ENCODE peak calls at places on chromosome 7, in ten cellular contexts. K is endodermal cell, Y is brain microvascular endothelial cell, M is heart right ventricle, J is foreskin fibroblast, B is GM23338, A is progenitor cell of endocrine pancreas, X is fibroblast of lung, H is fibroblast of the aortic adventitia, L is left ventricle myocardium inferior. Q is an unnamed sample.
A peak's percentile ranks its signal among the peaks of the same experiment; 100 is the strongest.

GRCh38 chr7:98958968-98959367 is 80.6 kb downstream of the TRRAP start:
- DNase-seq in K (no peak), A (no peak), M (no peak), B (no peak), X (no peak), L (no peak), H (no peak), J (no peak), Y (no peak), Q (no peak)

GRCh38 chr7:154929006-154929726 is 73.8 kb downstream of the PAXIP1 start:
- DNase-seq in X (no peak), K (no peak), M (no peak), Y (no peak), A (no peak), J (peak; percentile 20), B (no peak), H (peak; percentile 10), L (no peak), Q (no peak)

GRCh38 chr7:23106801-23107713 is 1.5 kb downstream of the KLHL7 start:
- DNase-seq in J (peak; percentile 28), Y (no peak), L (no peak), M (no peak), X (no peak), B (no peak), H (peak; percentile 20), A (no peak), K (no peak), Q (no peak)

GRCh38 chr7:140526901-140527664 is 47.8 kb upstream of the MKRN1 start:
- DNase-seq in B (no peak), K (no peak), H (no peak), Y (no peak), A (no peak), J (no peak), M (no peak), L (no peak), X (no peak), Q (no peak)

GRCh38 chr7:82803411-82803810 is 359.3 kb downstream of the PCLO start:
- DNase-seq in H (no peak), X (peak; percentile 1), B (no peak), K (no peak), Y (no peak), J (peak; percentile 69), L (no peak), A (no peak), M (no peak), Q (no peak)

GRCh38 chr7:3187378-3188040 is 113.5 kb upstream of the SDK1 start:
- DNase-seq in J (peak; percentile 39), Y (no peak), L (no peak), A (no peak), M (no peak), X (no peak), B (no peak), K (no peak), H (peak; percentile 17), Q (no peak)

GRCh38 chr7:6393667-6394056 is 54.1 kb downstream of the DAGLB start:
- DNase-seq in K (no peak), A (no peak), Y (no peak), B (no peak), X (no peak), L (no peak), H (no peak), M (no peak), J (no peak), Q (no peak)

GRCh38 chr7:81402227-81402626 is 367.6 kb downstream of the HGF start:
- DNase-seq in L (no peak), H (no peak), K (no peak), J (no peak), A (no peak), M (no peak), B (no peak), X (no peak), Y (peak; percentile 56), Q (no peak)

GRCh38 chr7:105352018-105352612 is 36.6 kb downstream of the SRPK2 start:
- DNase-seq in B (no peak), J (peak; percentile 86), Y (peak; percentile 72), M (peak; percentile 70), L (peak; percentile 80), K (no peak), X (peak; percentile 95), H (peak; percentile 99), A (no peak), Q (no peak)

GRCh38 chr7:107387573-107388219 is 82.2 kb upstream of the GPR22 start:
- DNase-seq in M (no peak), A (no peak), Y (peak; percentile 69), H (peak; percentile 76), B (peak; percentile 3), J (peak; percentile 82), K (no peak), X (peak; percentile 89), L (no peak), Q (no peak)

GRCh38 chr7:158710651-158711102 is 6.1 kb upstream of the NCAPG2 start:
- DNase-seq in L (no peak), J (peak; percentile 46), H (peak; percentile 95), M (no peak), A (no peak), X (peak; percentile 77), Y (peak; percentile 94), K (no peak), B (no peak), Q (no peak)

GRCh38 chr7:67413670-67414069 is 417.0 kb downstream of the TYW1 start:
- DNase-seq in A (no peak), L (no peak), X (no peak), M (no peak), H (no peak), J (no peak), B (no peak), Y (no peak), K (peak; percentile 61), Q (no peak)

GRCh38 chr7:123624527-123625183 is 23.0 kb downstream of the ASB15 start:
- DNase-seq in Y (no peak), H (no peak), M (no peak), K (peak; percentile 94), B (peak; percentile 80), A (peak; percentile 11), L (peak; percentile 29), J (no peak), X (no peak), Q (no peak)

DNA sequence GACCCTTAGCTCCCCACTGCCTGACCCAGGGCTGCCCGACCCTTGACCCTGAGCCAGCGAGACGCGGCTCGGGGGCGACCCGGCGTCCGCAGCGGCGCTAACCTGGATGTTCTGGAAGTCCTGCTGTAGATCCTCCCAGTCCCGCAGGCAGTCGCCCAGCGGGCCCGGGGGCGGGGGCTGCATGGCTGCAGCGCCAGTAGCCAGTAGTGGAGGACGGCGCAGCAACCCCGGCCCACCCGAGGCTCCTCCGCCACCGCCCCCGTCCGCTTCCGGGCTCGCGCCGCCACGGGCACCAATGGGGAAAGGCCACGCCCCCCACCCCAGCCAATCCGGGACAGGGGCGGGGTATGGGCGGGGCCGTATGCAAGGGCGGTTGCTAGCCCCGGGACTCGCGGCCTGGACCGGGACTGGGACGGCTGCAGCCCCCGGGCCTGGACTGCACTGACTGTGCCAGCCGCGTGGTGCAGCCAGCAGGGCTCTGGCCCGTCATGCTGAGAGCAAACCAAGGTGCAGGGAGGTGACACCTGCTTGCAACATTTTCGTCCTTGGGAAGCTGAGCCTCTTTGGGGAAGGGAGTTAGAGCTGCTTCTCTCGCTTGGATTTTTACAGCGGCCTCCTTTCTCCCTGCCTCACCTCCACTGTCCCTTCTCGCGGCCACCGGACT is at the start of gene TMEM120A:
- DNase-seq in K (peak; percentile 98), H (peak; percentile 84), X (peak; percentile 90), A (peak; percentile 94), Y (peak; percentile 88), J (peak; percentile 98), B (peak; percentile 96), L (peak; percentile 98), M (peak; percentile 97), Q (peak; percentile 97)
- TF ChIP-seq CTCF in K (no peak), H (peak; percentile 35), X (peak; percentile 8), A (peak; percentile 42), Y (peak; percentile 21), J (no peak), B (peak; percentile 4), L (peak; percentile 56), M (peak; percentile 51), Q (peak; percentile 44)

GRCh38 chr7:44229546-44230105 is 28.8 kb downstream of the YKT6 start:
- DNase-seq in B (no peak), L (no peak), K (no peak), M (no peak), A (no peak), X (no peak), Y (no peak), H (no peak), J (no peak), Q (no peak)

GRCh38 chr7:44232396-44232795 is 31.6 kb downstream of the YKT6 start:
- DNase-seq in X (no peak), K (no peak), M (no peak), L (no peak), Y (no peak), H (no peak), J (no peak), B (no peak), A (no peak), Q (no peak)

GRCh38 chr7:44232900-44233715 is 32.3 kb downstream of the YKT6 start:
- DNase-seq in B (no peak), H (no peak), K (no peak), J (no peak), A (no peak), Y (no peak), L (no peak), X (no peak), M (no peak), Q (no peak)

GRCh38 chr7:44228571-44229350 is 28.0 kb downstream of the YKT6 start:
- DNase-seq in Y (no peak), M (no peak), K (no peak), A (no peak), B (no peak), H (no peak), L (no peak), J (no peak), X (no peak), Q (no peak)

GRCh38 chr7:44231088-44231487 is 30.3 kb downstream of the YKT6 start:
- DNase-seq in B (no peak), A (no peak), L (no peak), Y (no peak), K (no peak), M (no peak), H (no peak), J (peak; percentile 14), X (no peak), Q (no peak)
- TF ChIP-seq CTCF in B (peak; percentile 10), A (no peak), L (peak; percentile 12), Y (no peak), K (no peak), M (peak; percentile 31), H (no peak), J (no peak), X (no peak), Q (no peak)

DNA sequence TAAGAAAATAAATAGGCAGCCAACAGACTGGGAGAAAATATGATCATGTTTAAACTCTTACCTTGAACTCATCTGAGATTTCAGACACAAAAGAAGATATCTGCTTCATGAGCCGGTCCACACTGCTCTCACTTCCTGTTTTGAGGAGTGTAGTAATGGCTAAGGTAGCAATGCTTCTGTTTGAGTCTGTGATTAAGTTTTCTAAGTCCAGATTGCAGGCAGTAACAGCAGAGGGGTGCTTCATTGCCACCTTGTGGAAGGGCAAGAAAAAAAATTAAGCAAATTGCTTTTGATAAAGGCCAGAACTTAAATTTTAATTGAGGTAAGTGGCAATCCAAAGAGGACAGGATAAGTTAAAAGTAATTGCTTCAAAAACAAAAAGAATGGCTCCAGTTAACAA is 69.1 kb downstream of the MEST start:
- DNase-seq in M (no peak), L (no peak), K (no peak), B (peak; percentile 33), A (no peak), H (peak; percentile 28), Y (no peak), X (peak; percentile 51), J (peak; percentile 52), Q (no peak)
- TF ChIP-seq CTCF in M (no peak), L (no peak), K (peak; percentile 56), B (peak; percentile 57), A (no peak), H (peak; percentile 14), Y (peak; percentile 40), X (peak; percentile 38), J (peak; percentile 32), Q (peak; percentile 49)

GRCh38 chr7:44922351-44922694 is 37.0 kb upstream of the PURB start:
- DNase-seq in Y (no peak), J (no peak), H (no peak), X (no peak), L (no peak), M (no peak), B (no peak), A (no peak), K (no peak), Q (no peak)
- TF ChIP-seq CTCF in Y (no peak), J (no peak), H (no peak), X (no peak), L (peak; percentile 17), M (peak; percentile 35), B (no peak), A (no peak), K (peak; percentile 5), Q (peak; percentile 47)